ENCODE peak calls at places on chromosomes 1 and 21, in six cellular contexts. P, F, H, R, Z and N are unnamed samples.

GRCh38 chr1:79355073-79355472 is 348.5 kb upstream of the ADGRL4 start:
- DNase-seq in F (no peak), P (no peak), H (peak; percentile 35), Z (peak; percentile 91), R (no peak), N (no peak)

GRCh38 chr21:43825936-43826622 is 36.7 kb downstream of the RRP1 start:
- DNase-seq in Z (no peak), H (no peak), R (peak; percentile 43), F (no peak), P (no peak), N (no peak)

GRCh38 chr1:193320281-193320680 is 133.9 kb upstream of the B3GALT2 start:
- DNase-seq in F (no peak), H (no peak), R (no peak), P (no peak), Z (peak; percentile 19), N (no peak)

GRCh38 chr1:194705123-194705522 is 1518.7 kb upstream of the B3GALT2 start:
- DNase-seq in Z (no peak), H (no peak), R (no peak), F (no peak), P (no peak), N (no peak)

GRCh38 chr1:231866392-231867331 is 240.1 kb downstream of the DISC1 start:
- DNase-seq in H (no peak), Z (peak; percentile 52), R (peak; percentile 80), P (no peak), F (peak; percentile 30), N (peak; percentile 69)

GRCh38 chr21:37082856-37083611 is 10.0 kb downstream of the TTC3 start:
- DNase-seq in H (no peak), Z (no peak), P (no peak), R (no peak), F (no peak), N (no peak)

GRCh38 chr1:10056599-10056987 is 23.8 kb downstream of the UBE4B start:
- DNase-seq in H (no peak), Z (no peak), F (no peak), R (no peak), P (no peak), N (no peak)

GRCh38 chr21:32861871-32862270 is 90.3 kb upstream of the PAXBP1 start:
- DNase-seq in F (no peak), Z (peak; percentile 90), P (no peak), R (no peak), H (peak; percentile 27), N (no peak)

GRCh38 chr1:223837687-223838086 is 8.1 kb downstream of the TP53BP2 start:
- DNase-seq in Z (no peak), P (no peak), H (no peak), R (no peak), F (no peak), N (no peak)

GRCh38 chr1:235161685-235162327 is 756 bp upstream of the RBM34 start:
- DNase-seq in P (no peak), F (no peak), Z (no peak), R (peak; percentile 10), H (no peak), N (no peak)

GRCh38 chr1:55070291-55070690 is 30.9 kb downstream of the PCSK9 start:
- DNase-seq in H (no peak), P (no peak), R (no peak), Z (peak; percentile 17), F (no peak), N (no peak)

GRCh38 chr1:201933840-201934430 is 12.4 kb downstream of the LMOD1 start:
- DNase-seq in Z (peak; percentile 67), H (no peak), P (no peak), R (no peak), F (no peak), N (no peak)

GRCh38 chr1:182839209-182840065 is at the start of gene DHX9:
- DNase-seq in F (peak; percentile 94), Z (peak; percentile 79), P (peak; percentile 55), R (peak; percentile 97), H (no peak), N (peak; percentile 96)

GRCh38 chr1:225498539-225499135 is 70.8 kb upstream of the LBR start:
- DNase-seq in R (no peak), H (no peak), P (no peak), F (no peak), Z (peak; percentile 52), N (no peak)

GRCh38 chr1:244335456-244335855 is 116.3 kb downstream of the ADSS2 start:
- DNase-seq in R (no peak), P (no peak), Z (no peak), F (no peak), H (no peak), N (no peak)

GRCh38 chr1:101474039-101474665 is 237.3 kb downstream of the S1PR1 start:
- DNase-seq in Z (no peak), P (no peak), R (peak; percentile 69), F (no peak), H (no peak), N (no peak)

GRCh38 chr1:93537924-93538323 is 90.0 kb downstream of the FNBP1L start:
- DNase-seq in R (no peak), H (no peak), P (no peak), Z (no peak), F (no peak), N (no peak)

GRCh38 chr1:223289621-223290020 is 74.4 kb downstream of the SUSD4 start:
- DNase-seq in P (no peak), R (no peak), Z (no peak), H (no peak), F (no peak), N (no peak)

GRCh38 chr21:32233055-32233546 is 45.7 kb downstream of the MIS18A start:
- DNase-seq in F (no peak), H (no peak), Z (peak; percentile 44), P (no peak), R (peak; percentile 16), N (no peak)

GRCh38 chr1:235366286-235366685 is 941 bp upstream of the TBCE start:
- DNase-seq in H (no peak), R (no peak), P (no peak), F (no peak), Z (no peak), N (no peak)

GRCh38 chr1:30049748-30050147 is 673.6 kb downstream of the MATN1 start:
- DNase-seq in H (no peak), F (no peak), Z (no peak), R (no peak), P (no peak), N (no peak)

GRCh38 chr1:189983156-189983555 is 494.5 kb downstream of the BRINP3 start:
- DNase-seq in P (no peak), F (no peak), R (no peak), Z (no peak), H (no peak), N (no peak)

GRCh38 chr1:15311886-15312285 is 64.9 kb downstream of the FHAD1 start:
- DNase-seq in H (no peak), R (no peak), Z (no peak), P (no peak), F (no peak), N (no peak)

GRCh38 chr1:180953791-180954721 is 41.4 kb downstream of the KIAA1614 start:
- DNase-seq in P (no peak), H (peak; percentile 18), R (no peak), Z (peak; percentile 78), F (no peak), N (no peak)

GRCh38 chr1:201025571-201026002 is 2.1 kb upstream of the KIF21B start:
- DNase-seq in P (no peak), H (no peak), Z (no peak), F (no peak), R (peak; percentile 56), N (no peak)

GRCh38 chr1:220784751-220785150 is 2.0 kb upstream of the MTARC1 start:
- DNase-seq in F (no peak), H (no peak), R (no peak), P (no peak), Z (no peak), N (no peak)

GRCh38 chr1:4486408-4487120 is 167.8 kb upstream of the AJAP1 start:
- DNase-seq in F (no peak), R (no peak), Z (no peak), H (no peak), P (no peak), N (no peak)

GRCh38 chr1:7103322-7104052 is 318.2 kb downstream of the CAMTA1 start:
- DNase-seq in H (no peak), F (no peak), Z (no peak), P (no peak), R (no peak), N (no peak)

GRCh38 chr1:145785481-145785880 is 38.4 kb downstream of the RNF115 start:
- DNase-seq in H (no peak), P (no peak), F (no peak), Z (no peak), R (no peak), N (no peak)

DNA sequence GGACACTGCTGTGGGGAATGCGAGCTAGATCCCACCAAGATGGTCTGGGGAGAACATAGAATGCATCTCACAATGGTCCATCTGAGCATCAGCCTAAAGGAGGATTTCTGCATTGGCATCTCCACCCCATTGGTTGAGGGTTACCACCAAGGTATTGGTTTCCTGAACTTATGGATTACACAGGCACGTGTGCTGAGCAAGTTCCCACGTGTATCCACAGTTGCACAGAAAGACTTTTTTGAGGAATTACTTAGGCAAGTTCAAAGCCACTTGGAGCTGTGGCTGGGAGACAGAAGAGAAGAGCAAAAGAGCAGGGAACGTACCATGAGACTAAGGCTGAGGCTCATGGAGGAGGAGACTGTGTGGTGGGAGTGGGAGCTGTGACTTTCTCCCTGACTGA is 43.1 kb downstream of the KCNA2 start:
- DNase-seq in P (no peak), H (no peak), Z (no peak), F (no peak), R (no peak), N (no peak)
- TF ChIP-seq CTCF in P (no peak), H (no peak), Z (no peak), F (no peak), R (no peak), N (no peak)

GRCh38 chr1:34582356-34582755 is 172.5 kb upstream of the GJB5 start:
- DNase-seq in R (no peak), H (no peak), F (no peak), P (no peak), Z (no peak), N (no peak)
- TF ChIP-seq CTCF in R (no peak), H (no peak), F (no peak), P (no peak), Z (no peak), N (no peak)

GRCh38 chr1:203628185-203628996 is 1.8 kb downstream of the ATP2B4 start:
- DNase-seq in F (no peak), R (peak; percentile 89), H (no peak), Z (peak; percentile 54), P (no peak), N (peak; percentile 22)
- TF ChIP-seq CTCF in F (no peak), R (peak; percentile 51), H (peak; percentile 49), Z (peak; percentile 42), P (peak; percentile 37), N (peak; percentile 46)

GRCh38 chr1:82775402-82776000 is 974.8 kb downstream of the ADGRL2 start:
- DNase-seq in F (no peak), H (no peak), P (no peak), R (peak; percentile 58), Z (peak; percentile 9), N (peak; percentile 31)
- TF ChIP-seq CTCF in F (no peak), H (peak; percentile 60), P (peak; percentile 36), R (peak; percentile 71), Z (peak; percentile 51), N (peak; percentile 68)

GRCh38 chr1:28457678-28458077 is 48.2 kb upstream of the RCC1 start:
- DNase-seq in Z (no peak), H (no peak), R (no peak), F (no peak), P (no peak), N (no peak)
- TF ChIP-seq CTCF in Z (no peak), H (no peak), R (no peak), F (no peak), P (no peak), N (no peak)